ENCODE peak calls at places on chromosomes 7 and 10, in six cellular contexts. I, V, O, S, X and B are unnamed samples.

GRCh38 chr10:3935141-3935540 is 150.1 kb upstream of the KLF6 start:
- DNase-seq in O (peak), I (no peak), V (no peak), S (no peak), X (no peak), B (no peak)

GRCh38 chr7:27466703-27467102 is 196.0 kb downstream of the HIBADH start:
- DNase-seq in S (no peak), X (no peak), I (no peak), O (no peak), V (no peak), B (no peak)

GRCh38 chr7:80385512-80385911 is 126.4 kb downstream of the GNAT3 start:
- DNase-seq in O (no peak), S (no peak), I (no peak), V (no peak), X (no peak), B (no peak)

GRCh38 chr7:1956611-1957470 is 275.9 kb downstream of the MAD1L1 start:
- DNase-seq in X (no peak), O (no peak), S (peak), I (no peak), V (no peak), B (no peak)

GRCh38 chr7:147182859-147183258 is 1066.3 kb downstream of the CNTNAP2 start:
- DNase-seq in X (no peak), I (no peak), O (no peak), V (no peak), S (no peak), B (no peak)

GRCh38 chr7:115546790-115547189 is 483.8 kb downstream of the TFEC start:
- DNase-seq in I (no peak), S (no peak), V (no peak), X (no peak), O (no peak), B (no peak)

GRCh38 chr10:84310470-84310869 is 17.9 kb upstream of the CCSER2 start:
- DNase-seq in X (no peak), I (no peak), S (no peak), O (no peak), V (no peak), B (no peak)

GRCh38 chr7:988963-989529 is 6.1 kb downstream of the CYP2W1 start:
- DNase-seq in S (no peak), O (no peak), X (no peak), V (no peak), I (no peak), B (no peak)

GRCh38 chr7:102138676-102139075 is 148.0 kb upstream of the SH2B2 start:
- DNase-seq in I (no peak), S (no peak), O (no peak), X (no peak), V (no peak), B (no peak)

GRCh38 chr7:131328387-131329175 is 905 bp downstream of the MKLN1 start:
- DNase-seq in V (no peak), X (no peak), I (no peak), S (no peak), O (no peak), B (no peak)

GRCh38 chr7:152180587-152180986 is 155.1 kb downstream of the GALNT11 start:
- DNase-seq in O (no peak), X (no peak), V (no peak), I (no peak), S (no peak), B (no peak)

GRCh38 chr7:56105508-56105907 is 768 bp downstream of the CHCHD2 start:
- DNase-seq in O (no peak), X (peak), I (no peak), V (peak), S (peak), B (peak)

GRCh38 chr7:91780526-91780925 is 100.0 kb downstream of the MTERF1 start:
- DNase-seq in X (no peak), V (no peak), I (no peak), S (no peak), O (no peak), B (no peak)

GRCh38 chr10:77889277-77889903 is 37.2 kb downstream of the DLG5 start:
- DNase-seq in I (no peak), V (peak), S (no peak), O (no peak), X (no peak), B (peak)

GRCh38 chr10:110643670-110644597 is at the start of gene RBM20:
- DNase-seq in V (peak), X (no peak), S (peak), O (peak), I (peak), B (no peak)

GRCh38 chr7:93921607-93922446 is at the start of gene GNG11:
- DNase-seq in S (peak), O (peak), I (peak), V (peak), X (no peak), B (no peak)

GRCh38 chr10:76251773-76252617 is 820.6 kb downstream of the LRMDA start:
- DNase-seq in O (no peak), V (peak), S (no peak), I (no peak), X (no peak), B (no peak)

GRCh38 chr10:80161321-80162084 is 29.0 kb downstream of the PLAC9 start:
- DNase-seq in X (no peak), O (no peak), V (no peak), I (peak), S (no peak), B (no peak)

GRCh38 chr7:94190599-94191061 is 186.5 kb upstream of the BET1 start:
- DNase-seq in O (no peak), V (no peak), S (no peak), I (no peak), X (no peak), B (peak)

GRCh38 chr7:45176886-45177731 is 19.5 kb downstream of the RAMP3 start:
- DNase-seq in S (peak), O (no peak), I (no peak), V (no peak), X (no peak), B (no peak)

GRCh38 chr10:118692911-118693310 is 61.9 kb downstream of the CACUL1 start:
- DNase-seq in S (no peak), V (no peak), O (no peak), X (no peak), I (peak), B (no peak)

GRCh38 chr7:132424821-132425739 is 151.2 kb downstream of the PLXNA4 start:
- DNase-seq in V (no peak), S (peak), O (no peak), X (no peak), I (no peak), B (no peak)

GRCh38 chr7:114086491-114086905 is 167.7 kb upstream of the PPP1R3A start:
- DNase-seq in X (no peak), O (no peak), V (peak), I (no peak), S (no peak), B (no peak)

GRCh38 chr10:58513189-58514101 is 773 bp downstream of the BICC1 start:
- DNase-seq in O (no peak), I (peak), X (no peak), V (peak), S (peak), B (no peak)
- TF ChIP-seq POLR2AphosphoS5 in O (no peak), I (no peak), X (no peak), V (peak), S (peak), B (no peak)

GRCh38 chr7:33726582-33726981 is 178.8 kb upstream of the BMPER start:
- DNase-seq in S (no peak), I (no peak), X (no peak), V (no peak), O (no peak), B (no peak)
- TF ChIP-seq POLR2AphosphoS5 in S (no peak), I (no peak), X (no peak), V (no peak), O (no peak), B (no peak)

GRCh38 chr10:68871731-68872342 is 29.3 kb upstream of the DDX50 start:
- DNase-seq in X (no peak), I (peak), S (no peak), V (no peak), O (no peak), B (no peak)
- TF ChIP-seq POLR2AphosphoS5 in X (no peak), I (peak), S (no peak), V (no peak), O (no peak), B (no peak)

GRCh38 chr7:155800741-155801267 is 11.5 kb downstream of the SHH start:
- DNase-seq in V (no peak), S (no peak), I (peak), O (no peak), X (no peak), B (no peak)

GRCh38 chr7:155800301-155800700 is 12.0 kb downstream of the SHH start:
- DNase-seq in I (peak), X (no peak), V (no peak), O (no peak), S (no peak), B (no peak)

GRCh38 chr7:155798673-155799439 is 13.4 kb downstream of the SHH start:
- DNase-seq in V (no peak), I (peak), S (no peak), O (no peak), X (no peak), B (no peak)

GRCh38 chr7:155797262-155798250 is 14.7 kb downstream of the SHH start:
- DNase-seq in S (no peak), I (no peak), V (no peak), O (no peak), X (no peak), B (no peak)

DNA sequence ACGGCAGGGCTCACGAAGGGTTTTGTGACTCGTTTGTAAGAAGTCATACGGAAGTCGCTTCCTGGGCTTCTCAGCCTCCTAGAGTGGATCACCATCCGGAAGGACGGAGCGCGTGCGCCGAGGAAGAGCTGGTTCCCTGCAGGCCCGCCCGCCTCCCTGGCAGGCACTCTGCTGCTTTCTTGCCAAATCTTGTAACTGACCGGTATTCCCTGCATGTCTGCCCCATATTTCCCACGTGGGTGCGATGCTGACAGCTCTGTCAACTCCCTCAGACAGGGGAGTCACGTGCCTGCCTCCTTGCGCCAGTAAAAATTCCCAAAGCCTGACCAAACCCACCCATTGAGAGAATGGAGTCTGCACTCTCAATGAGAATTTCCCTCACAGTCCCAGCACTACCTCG is 12.7 kb downstream of the SHH start:
- DNase-seq in O (no peak), I (peak), X (no peak), V (no peak), S (no peak), B (no peak)
- TF ChIP-seq POLR2AphosphoS5 in O (no peak), I (no peak), X (no peak), V (no peak), S (no peak), B (no peak)

DNA sequence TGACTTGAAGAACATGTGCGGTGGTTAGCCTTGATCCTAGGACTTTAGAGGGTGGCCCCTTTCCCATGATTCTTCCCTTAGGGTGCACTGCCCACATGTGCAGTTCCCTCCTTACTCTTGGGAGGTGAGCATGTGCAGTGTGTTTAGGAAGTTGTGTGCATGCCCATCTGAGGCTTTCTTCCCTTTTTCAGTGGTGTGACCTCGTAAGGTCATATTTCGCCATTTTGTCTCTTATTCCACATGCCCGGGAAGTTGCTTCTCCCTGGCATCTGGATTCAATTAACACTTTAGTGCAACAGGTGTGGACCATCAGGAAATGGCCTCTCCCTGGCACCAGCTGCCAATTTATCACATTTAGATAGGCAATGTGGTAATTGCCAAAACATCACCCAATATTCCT is 380.6 kb upstream of the VSTM2A start:
- DNase-seq in V (no peak), I (no peak), S (no peak), X (no peak), O (no peak), B (no peak)
- TF ChIP-seq POLR2AphosphoS5 in V (no peak), I (no peak), S (no peak), X (no peak), O (no peak), B (no peak)

DNA sequence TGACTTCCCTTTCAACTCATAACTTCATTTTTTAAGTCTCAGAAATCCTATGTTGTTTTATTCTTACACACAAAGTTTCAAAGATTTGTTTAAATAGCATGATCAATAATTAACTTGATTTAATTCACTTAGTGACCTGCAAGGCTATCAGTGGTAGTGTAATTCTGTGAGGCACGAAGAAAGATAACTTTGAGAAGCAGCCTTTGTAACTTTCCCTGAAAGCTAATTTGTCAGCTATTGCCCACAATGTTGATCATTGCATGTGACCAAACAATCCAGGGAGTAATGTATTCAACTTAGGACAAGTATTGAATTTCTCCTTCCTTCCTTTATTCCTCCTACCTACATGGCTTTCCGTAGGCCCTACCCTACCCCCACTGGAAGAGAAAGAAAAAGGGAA is 111.0 kb downstream of the SEMA3D start:
- DNase-seq in S (no peak), X (no peak), I (no peak), O (no peak), V (no peak), B (no peak)
- TF ChIP-seq POLR2AphosphoS5 in S (no peak), X (no peak), I (no peak), O (no peak), V (no peak), B (no peak)